ENCODE peak calls at places on chromosomes 13 and 19, in four cellular contexts. N, S, E and D are unnamed samples.

GRCh38 chr13:89969996-89970709 is 1377.3 kb upstream of the MIR17HG start:
- DNase-seq in N (no peak), S (no peak), E (peak; percentile 4), D (no peak)

GRCh38 chr19:3774621-3775373 is 2.8 kb upstream of the RAX2 start:
- DNase-seq in N (no peak), S (no peak), E (no peak), D (peak; percentile 47)

GRCh38 chr19:33376423-33376822 is 2.9 kb downstream of the CEBPG start:
- DNase-seq in N (no peak), S (no peak), E (peak; percentile 86), D (no peak)

GRCh38 chr13:78659450-78660110 is 625 bp upstream of the OBI1 start:
- DNase-seq in N (no peak), S (no peak), E (no peak), D (no peak)

GRCh38 chr19:11451942-11452813 is 16.7 kb downstream of the PRKCSH start:
- DNase-seq in N (no peak), S (no peak), E (no peak), D (peak; percentile 55)

GRCh38 chr13:44848956-44849748 is 140.1 kb downstream of the NUFIP1 start:
- DNase-seq in N (no peak), S (no peak), E (no peak), D (no peak)

GRCh38 chr19:17450264-17451075 is 2.0 kb upstream of the TMEM221 start:
- DNase-seq in N (no peak), S (no peak), E (no peak), D (no peak)

GRCh38 chr13:48112896-48113525 is 18.1 kb upstream of the MED4 start:
- DNase-seq in N (no peak), S (no peak), E (no peak), D (no peak)

GRCh38 chr19:15466851-15467733 is 2.7 kb upstream of the RASAL3 start:
- DNase-seq in N (no peak), S (peak; percentile 16), E (peak; percentile 75), D (no peak)